ENCODE peak calls at places on chromosomes 1 and 21, in six cellular contexts. D is colonic mucosa; S is ascending aorta; B is CD8-positive, alpha-beta memory T cell; P is fibroblast of pulmonary artery; M is fibroblast of the aortic adventitia. T is an unnamed sample.

GRCh38 chr21:45178072-45178608 is 103.8 kb downstream of the ADARB1 start:
- DNase-seq in B (no peak), S (no peak), D (no peak), P (no peak), M (no peak), T (no peak)

GRCh38 chr1:145871994-145872411 is 13.1 kb upstream of the PIAS3 start:
- DNase-seq in S (no peak), D (no peak), P (peak), M (peak), B (peak), T (no peak)

GRCh38 chr1:76938304-76938703 is 71.0 kb downstream of the ST6GALNAC5 start:
- DNase-seq in M (no peak), S (no peak), P (no peak), D (no peak), B (no peak), T (no peak)

GRCh38 chr1:97145321-97145956 is 423.9 kb downstream of the PTBP2 start:
- DNase-seq in B (no peak), M (peak), S (no peak), P (peak), D (no peak), T (no peak)

GRCh38 chr1:174748603-174749002 is 251.1 kb upstream of the CACYBP start:
- DNase-seq in S (no peak), B (no peak), M (no peak), P (no peak), D (no peak), T (no peak)

GRCh38 chr21:45819478-45820170 is 161.9 kb upstream of the COL6A1 start:
- DNase-seq in M (no peak), S (no peak), D (no peak), B (no peak), P (no peak), T (no peak)

GRCh38 chr1:27598902-27599528 is 4.9 kb downstream of the AHDC1 start:
- DNase-seq in S (peak), D (peak), P (peak), M (peak), B (no peak), T (peak)

GRCh38 chr1:153733970-153734369 is 6.1 kb downstream of the INTS3 start:
- DNase-seq in S (no peak), D (no peak), M (no peak), P (no peak), B (no peak), T (no peak)

GRCh38 chr1:167966050-167966449 is 29.2 kb upstream of the MPC2 start:
- DNase-seq in M (no peak), S (no peak), P (no peak), D (no peak), B (no peak), T (no peak)

GRCh38 chr1:168664069-168664834 is 64.8 kb downstream of the DPT start:
- DNase-seq in P (no peak), B (no peak), D (no peak), M (no peak), S (no peak), T (no peak)

GRCh38 chr1:94727846-94728715 is 92.1 kb upstream of the SLC44A3 start:
- DNase-seq in B (no peak), P (peak), S (no peak), M (peak), D (no peak), T (no peak)

GRCh38 chr1:156828414-156829085 is 11.9 kb upstream of the SH2D2A start:
- DNase-seq in S (no peak), P (no peak), D (no peak), B (no peak), M (no peak), T (no peak)

GRCh38 chr1:93448983-93449805 is 1.3 kb downstream of the FNBP1L start:
- DNase-seq in M (peak), S (no peak), D (peak), P (peak), B (no peak), T (no peak)

GRCh38 chr1:85612704-85613361 is 32.3 kb downstream of the CCN1 start:
- DNase-seq in D (no peak), S (no peak), M (peak), B (no peak), P (peak), T (peak)

GRCh38 chr1:6200188-6200809 is 904 bp upstream of the RPL22 start:
- DNase-seq in S (no peak), D (no peak), P (no peak), M (no peak), B (no peak), T (no peak)

GRCh38 chr21:31366825-31367224 is 22.8 kb upstream of the TIAM1 start:
- DNase-seq in B (no peak), P (peak), S (no peak), M (peak), D (no peak), T (no peak)

GRCh38 chr1:155050560-155051341 is at the start of gene ADAM15:
- DNase-seq in S (no peak), D (peak), M (peak), B (peak), P (peak), T (peak)

GRCh38 chr1:228405979-228406265 is 713 bp downstream of the TRIM11 start:
- DNase-seq in P (no peak), D (no peak), M (no peak), S (no peak), B (no peak), T (no peak)

GRCh38 chr1:40313329-40313957 is 3.6 kb downstream of the COL9A2 start:
- DNase-seq in D (no peak), S (no peak), P (no peak), M (no peak), B (no peak), T (no peak)

GRCh38 chr1:63322944-63323865 is 838 bp downstream of the FOXD3 start:
- DNase-seq in P (peak), M (no peak), S (no peak), D (peak), B (no peak), T (peak)

GRCh38 chr1:32954183-32954582 is 10.4 kb downstream of the RNF19B start:
- DNase-seq in B (no peak), P (no peak), S (no peak), D (no peak), M (no peak), T (no peak)

GRCh38 chr1:193019442-193020026 is 39.6 kb downstream of the UCHL5 start:
- DNase-seq in M (peak), B (no peak), S (no peak), D (no peak), P (peak), T (peak)

GRCh38 chr1:51525295-51525694 is 6.2 kb upstream of the EPS15 start:
- DNase-seq in M (no peak), D (no peak), B (no peak), S (no peak), P (no peak), T (no peak)

GRCh38 chr1:51648180-51649109 is 31.6 kb downstream of the OSBPL9 start:
- DNase-seq in M (peak), S (no peak), B (no peak), P (peak), D (peak), T (no peak)

GRCh38 chr1:89692601-89693503 is 59.9 kb downstream of the LRRC8C start:
- DNase-seq in B (no peak), P (peak), S (no peak), D (no peak), M (no peak), T (no peak)

GRCh38 chr1:41394918-41395598 is 33.8 kb downstream of the FOXO6 start:
- DNase-seq in D (no peak), P (no peak), B (no peak), S (no peak), M (no peak), T (peak)

GRCh38 chr1:203629509-203630082 is 3.0 kb downstream of the ATP2B4 start:
- DNase-seq in B (peak), M (peak), P (no peak), D (peak), S (no peak), T (no peak)

GRCh38 chr1:22431965-22432364 is 19.7 kb upstream of the ZBTB40 start:
- DNase-seq in M (no peak), B (no peak), P (no peak), S (no peak), D (no peak), T (no peak)

GRCh38 chr1:152697701-152698600 is at the start of gene LCE2A:
- DNase-seq in S (no peak), B (no peak), M (no peak), P (no peak), D (no peak), T (no peak)

GRCh38 chr1:12204140-12204539 is 25.7 kb upstream of the VPS13D start:
- DNase-seq in P (no peak), M (no peak), B (no peak), S (no peak), D (no peak), T (no peak)

GRCh38 chr21:41444703-41445464 is 18.8 kb downstream of the MX1 start:
- DNase-seq in P (no peak), D (no peak), S (no peak), M (no peak), B (no peak), T (no peak)

GRCh38 chr1:162905759-162906158 is 44.8 kb upstream of the CCDC190 start:
- DNase-seq in M (peak), D (no peak), B (no peak), P (peak), S (no peak), T (no peak)

GRCh38 chr1:44684525-44684924 is 10.0 kb downstream of the ARMH1 start:
- DNase-seq in S (no peak), B (no peak), M (no peak), D (no peak), P (no peak), T (no peak)

GRCh38 chr1:43554444-43554992 is 23.8 kb downstream of the PTPRF start:
- DNase-seq in M (peak), D (no peak), B (no peak), P (peak), S (no peak), T (peak)

GRCh38 chr1:97384294-97384952 is 536.4 kb downstream of the DPYD start:
- DNase-seq in D (no peak), S (no peak), M (peak), B (no peak), P (peak), T (no peak)

GRCh38 chr1:223811634-223812101 is 34.1 kb downstream of the TP53BP2 start:
- DNase-seq in P (peak), D (no peak), B (no peak), M (peak), S (no peak), T (no peak)

GRCh38 chr1:236113324-236114032 is 28.9 kb upstream of the GPR137B start:
- DNase-seq in B (no peak), D (no peak), M (no peak), S (no peak), P (no peak), T (no peak)

GRCh38 chr1:67741121-67741520 is 56.1 kb downstream of the GADD45A start:
- DNase-seq in S (no peak), M (no peak), P (no peak), D (peak), B (no peak), T (no peak)

GRCh38 chr1:23459338-23459757 is 24.6 kb downstream of the ASAP3 start:
- DNase-seq in S (no peak), M (no peak), P (no peak), D (peak), B (no peak), T (peak)

GRCh38 chr1:99363531-99363930 is 99.2 kb downstream of the PLPPR4 start:
- DNase-seq in B (no peak), M (no peak), P (no peak), S (no peak), D (no peak), T (no peak)

GRCh38 chr1:99358771-99359170 is 94.5 kb downstream of the PLPPR4 start:
- DNase-seq in B (no peak), S (no peak), M (no peak), P (no peak), D (no peak), T (no peak)

GRCh38 chr1:99365121-99365520 is 100.8 kb downstream of the PLPPR4 start:
- DNase-seq in M (no peak), D (no peak), P (no peak), B (no peak), S (no peak), T (no peak)

GRCh38 chr1:99365545-99365944 is 101.3 kb downstream of the PLPPR4 start:
- DNase-seq in S (no peak), B (no peak), P (no peak), M (no peak), D (no peak), T (no peak)

DNA sequence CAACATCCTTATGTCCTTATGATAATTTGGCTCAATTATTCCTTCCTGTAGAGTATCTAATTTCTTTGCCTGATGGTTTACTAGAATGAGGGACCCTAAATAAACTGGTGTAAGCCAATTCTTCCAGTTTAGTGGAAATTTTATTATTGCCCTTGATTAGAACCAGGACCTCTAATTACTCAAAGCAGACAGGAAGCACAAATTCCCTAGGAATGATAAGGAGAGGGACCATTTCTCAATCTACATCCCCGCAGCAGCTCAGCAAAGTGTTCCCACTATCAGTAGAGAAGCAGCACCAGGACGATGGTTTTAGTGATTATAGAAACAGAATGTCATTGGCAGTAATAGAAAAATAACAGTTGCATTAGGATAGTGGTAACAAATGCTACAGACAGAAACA is 97.1 kb downstream of the PLPPR4 start:
- DNase-seq in S (no peak), M (no peak), P (no peak), B (no peak), D (no peak), T (no peak)
- H3K4me3 ChIP-seq in S (no peak), M (no peak), P (no peak), B (no peak), D (no peak), T (no peak)

DNA sequence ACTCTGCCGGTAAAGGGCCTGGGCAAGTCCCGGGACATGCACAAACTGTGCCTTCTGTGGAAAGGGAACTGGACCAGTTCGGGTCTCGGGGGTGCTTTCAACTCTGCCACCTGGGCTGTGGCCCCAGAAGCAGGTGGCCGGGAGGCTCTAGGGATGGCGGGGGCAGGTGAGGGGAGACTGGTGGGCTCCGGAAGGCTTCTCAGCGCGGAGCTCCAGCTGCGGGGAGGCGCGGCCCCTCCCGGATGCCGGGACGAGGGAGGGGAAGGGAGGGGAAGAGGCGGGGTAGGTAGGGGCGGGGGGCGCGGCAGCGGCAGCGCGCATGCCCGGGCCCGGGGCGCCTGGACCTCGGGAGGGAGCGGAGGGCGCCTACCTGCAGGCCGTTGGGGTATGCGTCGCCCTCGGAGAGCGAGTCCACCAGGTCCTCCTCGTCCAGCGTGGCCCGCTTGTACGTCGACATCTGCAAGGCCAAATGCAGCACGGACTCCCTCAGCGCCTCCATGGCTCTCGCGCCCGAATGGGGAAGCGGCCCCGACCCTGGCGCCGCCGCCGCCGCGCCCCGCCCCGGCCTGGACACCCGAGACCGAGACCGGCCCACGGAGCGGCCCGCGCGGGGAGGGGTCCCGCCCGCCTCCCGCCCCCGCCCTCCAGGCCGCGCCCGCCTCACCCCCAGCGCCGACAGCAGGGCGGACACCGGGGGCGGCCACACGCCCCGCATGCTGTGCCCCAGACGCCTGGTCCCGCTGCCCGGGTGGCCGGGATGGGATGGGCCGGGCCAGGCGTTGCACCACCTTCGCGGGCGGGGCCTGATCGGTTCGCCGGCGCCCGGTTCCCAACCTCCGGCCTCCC is at the start of gene ECE1:
- DNase-seq in B (peak), M (no peak), D (peak), S (no peak), P (peak), T (peak)
- H3K4me3 ChIP-seq in B (peak), M (peak), D (peak), S (peak), P (peak), T (peak)

DNA sequence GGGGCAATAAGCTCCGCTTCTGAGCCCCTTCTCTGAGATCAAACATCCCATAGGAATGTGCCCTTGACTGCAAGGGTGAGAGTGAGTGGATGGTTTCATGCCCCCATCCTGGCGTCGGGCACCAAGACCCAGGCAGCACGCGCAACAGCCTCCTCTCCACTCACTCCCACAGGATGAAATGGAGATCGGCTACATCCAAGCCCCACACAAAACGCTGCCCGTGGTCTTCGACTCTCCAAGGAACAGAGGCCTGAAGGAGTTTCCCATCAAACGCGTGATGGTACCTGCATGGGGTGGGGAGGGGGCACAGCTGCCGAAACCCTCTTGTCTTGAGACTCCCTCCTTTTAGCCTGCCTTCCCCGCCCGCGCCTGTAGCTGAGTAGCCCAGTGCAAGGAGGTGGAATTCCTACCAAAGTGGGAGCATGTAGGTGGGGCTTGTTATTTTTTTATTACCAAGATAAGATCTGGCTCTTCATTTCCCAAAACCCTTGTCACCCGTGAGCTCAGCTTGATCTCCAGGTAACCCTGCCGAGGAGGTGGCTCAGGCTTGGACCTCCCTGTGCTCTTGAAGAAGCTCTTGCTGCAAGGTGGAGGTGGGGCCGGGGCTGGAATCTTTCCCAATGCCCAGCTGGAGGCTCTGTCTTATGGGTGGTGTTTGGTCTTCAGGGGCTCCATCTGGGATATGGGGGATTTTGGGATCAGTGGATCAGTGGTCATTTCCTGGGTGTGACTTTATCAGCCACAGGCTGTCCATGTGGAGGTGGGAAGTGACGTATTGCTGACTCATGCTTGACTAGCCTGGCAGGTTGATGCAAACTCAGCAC is 24.0 kb upstream of the PADI6 start:
- DNase-seq in D (no peak), S (no peak), B (no peak), P (peak), M (peak), T (no peak)
- H3K4me3 ChIP-seq in D (no peak), S (no peak), B (no peak), P (no peak), M (no peak), T (no peak)

GRCh38 chr1:111200802-111201161 is 336 bp upstream of the DENND2D start:
- DNase-seq in D (no peak), B (no peak), M (no peak), P (no peak), S (no peak), T (no peak)

GRCh38 chr1:111201275-111202090 is 1.0 kb upstream of the DENND2D start:
- DNase-seq in B (no peak), S (no peak), M (no peak), D (peak), P (no peak), T (no peak)

GRCh38 chr1:111198836-111199235 is 1.6 kb downstream of the DENND2D start:
- DNase-seq in D (no peak), B (no peak), M (no peak), S (no peak), P (no peak), T (no peak)

GRCh38 chr1:111199329-111199728 is 1.1 kb downstream of the DENND2D start:
- DNase-seq in M (no peak), P (no peak), D (no peak), S (no peak), B (no peak), T (no peak)

DNA sequence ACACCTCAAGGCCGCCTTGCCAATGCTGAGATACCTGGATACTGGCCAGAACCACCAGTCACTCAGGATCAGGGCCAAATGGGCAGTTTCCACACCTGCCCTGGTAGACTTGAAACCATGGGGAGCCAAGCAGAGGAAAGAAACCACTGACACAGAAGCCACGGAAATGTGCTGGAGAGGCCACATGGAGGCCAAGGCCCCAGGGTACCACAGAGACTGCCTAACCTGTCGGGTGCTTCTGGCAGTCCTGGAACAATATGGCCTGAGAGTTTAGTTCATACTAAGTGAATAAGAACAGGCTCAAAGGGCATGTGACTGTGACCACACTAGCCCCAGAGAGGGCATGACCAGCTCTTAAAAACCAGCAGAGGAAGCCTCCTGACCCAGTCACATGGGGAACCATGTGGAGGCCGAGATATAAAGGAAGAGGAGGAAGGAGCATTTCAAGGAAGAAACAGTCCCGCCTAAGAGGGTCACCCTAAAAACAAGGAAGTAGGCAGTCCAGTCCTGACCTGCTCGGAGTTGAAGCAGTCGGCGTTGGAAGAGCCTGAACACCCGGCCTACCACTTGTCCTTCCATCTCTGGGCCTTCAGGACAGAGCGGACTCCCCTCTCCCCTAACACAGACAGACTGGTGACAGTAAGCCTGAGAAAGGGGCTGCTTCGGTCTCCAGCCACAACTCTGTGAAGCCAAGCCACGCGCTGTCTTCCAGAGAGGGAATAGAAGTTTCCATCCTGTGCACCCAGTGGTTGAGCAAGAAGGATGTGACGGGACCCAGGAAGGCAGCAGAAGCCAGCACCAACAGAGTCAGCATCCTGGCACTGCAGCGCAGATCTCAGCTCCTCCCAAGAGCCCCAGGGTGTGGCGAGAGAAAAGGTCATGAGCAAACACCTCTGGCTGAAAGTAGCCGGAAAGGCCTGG is at the start of gene DENND2D:
- DNase-seq in B (peak), D (peak), P (no peak), M (no peak), S (peak), T (no peak)
- H3K4me3 ChIP-seq in B (peak), D (peak), P (no peak), M (no peak), S (no peak), T (no peak)

GRCh38 chr1:226632922-226633351 is 84.4 kb downstream of the STUM start:
- DNase-seq in D (no peak), S (no peak), M (no peak), P (no peak), B (no peak), T (no peak)
- H3K4me3 ChIP-seq in D (no peak), S (no peak), M (no peak), P (no peak), B (no peak), T (no peak)

T was measured in Jurkat, Clone E6-1.